ENCODE peak calls at places on chromosomes 16 and 17, in five cellular contexts. M, F, L, T and Y are unnamed samples. For H3K4me1, the result is how much of the 10 kb centered on the place peaks cover.

GRCh38 chr17:51764387-51764971 is 394.0 kb downstream of the CA10 start:
- DNase-seq in F (peak), L (no peak), T (peak), M (peak), Y (peak)

GRCh38 chr17:2755941-2756724 is 6.7 kb upstream of the CCDC92B start:
- DNase-seq in M (peak), T (no peak), L (no peak), F (no peak), Y (no peak)

GRCh38 chr16:70703041-70703834 is 17.4 kb upstream of the MTSS2 start:
- DNase-seq in M (peak), T (no peak), F (no peak), L (peak), Y (peak)

GRCh38 chr16:12646490-12647274 is 157.0 kb downstream of the CPPED1 start:
- DNase-seq in L (no peak), M (no peak), T (no peak), F (no peak), Y (peak)

GRCh38 chr17:8151641-8152111 is 528 bp downstream of the PER1 start:
- DNase-seq in M (peak), F (no peak), T (peak), L (peak), Y (no peak)

GRCh38 chr17:42472709-42473521 is 14.2 kb downstream of the ATP6V0A1 start:
- DNase-seq in M (no peak), F (no peak), T (peak), L (no peak), Y (peak)

GRCh38 chr16:26863971-26864370 is 202.8 kb upstream of the C16orf82 start:
- DNase-seq in T (no peak), M (no peak), F (no peak), L (no peak), Y (no peak)

GRCh38 chr16:77298638-77299360 is 99.6 kb downstream of the SYCE1L start:
- DNase-seq in T (no peak), L (no peak), M (no peak), F (no peak), Y (peak)

GRCh38 chr16:58272855-58273254 is 22.0 kb downstream of the PRSS54 start:
- DNase-seq in F (no peak), M (no peak), T (no peak), L (no peak), Y (no peak)

GRCh38 chr17:47704116-47704515 is 10.2 kb downstream of the TBKBP1 start:
- DNase-seq in M (no peak), T (no peak), L (peak), F (no peak), Y (no peak)

GRCh38 chr17:42365136-42365535 is 23.1 kb downstream of the STAT3 start:
- DNase-seq in L (peak), F (no peak), M (no peak), T (no peak), Y (peak)

GRCh38 chr16:50422926-50423325 is 54.1 kb upstream of the BRD7 start:
- DNase-seq in L (no peak), T (peak), M (no peak), F (no peak), Y (no peak)

GRCh38 chr17:30380106-30380420 is 1.3 kb downstream of the CPD start:
- DNase-seq in F (no peak), L (no peak), M (no peak), T (no peak), Y (peak)

GRCh38 chr16:2027024-2028010 is 615 bp downstream of the NHERF2 start:
- DNase-seq in T (no peak), F (no peak), M (no peak), L (no peak), Y (peak)

GRCh38 chr17:4900231-4901107 is 1.1 kb downstream of the C17orf107 start:
- DNase-seq in M (no peak), F (no peak), T (no peak), L (no peak), Y (no peak)

GRCh38 chr16:69564845-69565610 is 738 bp upstream of the NFAT5 start:
- DNase-seq in L (no peak), T (no peak), F (no peak), M (no peak), Y (peak)

GRCh38 chr16:27428035-27428785 is 26.2 kb downstream of the IL21R start:
- DNase-seq in L (no peak), M (no peak), F (no peak), T (peak), Y (no peak)

GRCh38 chr16:50697881-50698767 is 4.7 kb downstream of the NOD2 start:
- DNase-seq in F (no peak), L (peak), T (no peak), M (no peak), Y (peak)

GRCh38 chr16:80084614-80085013 is 456.2 kb upstream of the DYNLRB2 start:
- DNase-seq in M (peak), L (peak), T (no peak), F (no peak), Y (peak)

GRCh38 chr16:53740476-53740875 is 36.5 kb downstream of the FTO start:
- DNase-seq in T (no peak), L (no peak), M (no peak), F (no peak), Y (no peak)

GRCh38 chr17:74345433-74346241 is 16.0 kb downstream of the BTBD17 start:
- DNase-seq in T (no peak), L (no peak), F (no peak), M (no peak), Y (no peak)

GRCh38 chr16:3074860-3075545 is 9.6 kb downstream of the IL32 start:
- DNase-seq in L (no peak), T (no peak), M (no peak), F (no peak), Y (no peak)

GRCh38 chr16:10805362-10805761 is 13.2 kb downstream of the TVP23A start:
- DNase-seq in M (no peak), T (no peak), F (no peak), L (no peak), Y (no peak)
- H3K4me1 ChIP-seq in M (under half), T (under half), F (under half), L (under half), Y (under half)

GRCh38 chr16:85227924-85228462 is 115.7 kb upstream of the CIBAR2 start:
- DNase-seq in T (no peak), M (peak), L (peak), F (no peak), Y (peak)

GRCh38 chr16:85225291-85225690 is 113.0 kb upstream of the CIBAR2 start:
- DNase-seq in T (no peak), M (no peak), F (no peak), L (no peak), Y (peak)

GRCh38 chr16:85228463-85228862 is 116.2 kb upstream of the CIBAR2 start:
- DNase-seq in L (no peak), T (no peak), F (no peak), M (no peak), Y (no peak)

GRCh38 chr16:85227262-85227923 is 115.1 kb upstream of the CIBAR2 start:
- DNase-seq in T (no peak), F (no peak), M (no peak), L (no peak), Y (peak)

DNA sequence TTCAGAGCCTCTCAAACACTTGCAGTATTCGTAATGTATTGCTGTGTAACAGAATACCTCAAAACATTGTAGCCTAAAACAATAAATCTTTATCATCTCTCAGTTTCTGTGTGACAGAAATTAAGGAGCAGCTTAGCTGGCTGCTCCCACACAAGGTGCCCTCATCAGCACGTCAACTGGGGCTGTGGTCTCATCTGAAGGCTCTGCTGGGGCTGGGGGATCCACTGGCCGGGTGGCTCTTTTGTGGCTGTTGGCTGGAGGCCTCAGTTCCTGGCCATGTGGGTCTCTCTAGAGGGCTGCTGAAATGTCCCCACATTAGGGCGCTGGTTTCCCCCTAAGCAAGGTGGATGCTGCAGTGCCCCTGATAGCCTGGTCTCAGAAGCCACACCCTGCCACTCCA is 113.4 kb upstream of the CIBAR2 start:
- DNase-seq in F (no peak), L (no peak), T (no peak), M (no peak), Y (no peak)
- H3K4me1 ChIP-seq in F (under half), L (under half), T (under half), M (under half), Y (half or more)

GRCh38 chr17:17926840-17927449 is 45.3 kb downstream of the TOM1L2 start:
- DNase-seq in L (no peak), F (no peak), M (no peak), T (no peak), Y (no peak)
- H3K4me1 ChIP-seq in L (under half), F (under half), M (under half), T (under half), Y (under half)

DNA sequence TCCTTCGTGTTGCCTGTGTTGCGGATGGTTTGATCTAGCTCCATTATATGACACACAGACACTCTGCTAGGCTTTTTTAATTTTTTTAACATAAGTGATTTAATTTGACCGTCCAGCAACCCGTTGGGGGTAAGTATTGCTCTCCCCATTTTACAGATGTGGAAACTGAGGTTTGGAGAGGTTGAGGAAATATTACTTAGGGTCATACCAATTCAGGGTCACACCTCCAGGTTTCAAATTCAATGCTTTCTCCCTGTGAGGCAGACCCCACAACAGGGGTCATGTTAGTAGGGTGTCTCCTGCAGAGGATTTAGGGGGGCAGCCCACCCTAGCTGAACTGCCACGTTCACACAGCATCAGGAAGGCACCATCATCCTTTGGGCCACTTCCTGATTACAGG is 179.4 kb downstream of the COPRS start:
- DNase-seq in T (no peak), M (no peak), F (no peak), L (no peak), Y (no peak)
- H3K4me1 ChIP-seq in T (under half), M (under half), F (under half), L (under half), Y (under half)

DNA sequence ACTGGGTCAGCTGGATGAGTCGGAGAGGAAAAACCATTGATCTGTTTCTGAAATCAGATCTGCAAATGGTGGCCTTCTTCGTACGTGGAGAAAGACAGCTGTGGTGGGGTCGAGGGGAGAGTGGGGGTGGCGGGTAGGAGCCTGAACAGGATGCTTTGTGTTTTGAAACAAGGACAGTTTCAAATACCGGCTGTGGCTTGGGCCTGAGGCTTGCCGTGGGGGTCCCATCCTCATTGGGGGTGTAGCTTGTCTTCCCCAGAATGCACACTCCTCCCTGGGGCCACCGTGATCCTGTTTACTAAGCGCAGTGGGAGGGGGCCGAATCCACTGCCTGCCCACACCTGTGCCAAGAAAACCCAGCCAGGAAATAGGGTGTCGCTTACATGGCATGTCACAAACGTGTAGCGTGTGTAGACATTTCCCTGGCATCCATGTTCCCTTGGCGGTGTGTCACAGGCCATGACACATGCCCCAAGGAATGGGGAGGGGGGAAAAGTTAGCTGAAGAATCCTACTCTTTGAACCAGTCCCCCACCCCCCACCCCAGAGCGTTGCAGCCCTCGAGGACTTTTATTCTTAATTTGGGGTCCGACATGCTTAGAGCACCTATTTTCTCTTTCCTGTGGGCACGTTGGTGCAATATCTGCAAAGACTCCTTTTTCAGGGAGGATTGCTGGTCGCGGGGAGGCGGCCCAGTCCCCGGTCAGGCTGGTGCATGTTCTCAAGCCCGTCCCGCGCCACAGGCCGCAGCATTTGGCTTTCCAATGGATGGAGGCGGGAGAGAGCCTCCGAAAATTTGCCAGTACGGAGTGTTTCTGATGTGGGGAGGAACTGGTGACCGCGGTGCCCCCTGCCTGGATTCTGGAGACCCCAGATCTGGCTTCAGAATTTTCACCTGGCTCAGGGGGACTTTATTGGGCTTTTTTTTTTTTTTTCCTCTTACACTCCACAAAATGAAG is 2.0 kb downstream of the CMIP start:
- DNase-seq in M (no peak), F (no peak), L (peak), T (no peak), Y (peak)
- H3K4me1 ChIP-seq in M (under half), F (under half), L (under half), T (under half), Y (under half)

DNA sequence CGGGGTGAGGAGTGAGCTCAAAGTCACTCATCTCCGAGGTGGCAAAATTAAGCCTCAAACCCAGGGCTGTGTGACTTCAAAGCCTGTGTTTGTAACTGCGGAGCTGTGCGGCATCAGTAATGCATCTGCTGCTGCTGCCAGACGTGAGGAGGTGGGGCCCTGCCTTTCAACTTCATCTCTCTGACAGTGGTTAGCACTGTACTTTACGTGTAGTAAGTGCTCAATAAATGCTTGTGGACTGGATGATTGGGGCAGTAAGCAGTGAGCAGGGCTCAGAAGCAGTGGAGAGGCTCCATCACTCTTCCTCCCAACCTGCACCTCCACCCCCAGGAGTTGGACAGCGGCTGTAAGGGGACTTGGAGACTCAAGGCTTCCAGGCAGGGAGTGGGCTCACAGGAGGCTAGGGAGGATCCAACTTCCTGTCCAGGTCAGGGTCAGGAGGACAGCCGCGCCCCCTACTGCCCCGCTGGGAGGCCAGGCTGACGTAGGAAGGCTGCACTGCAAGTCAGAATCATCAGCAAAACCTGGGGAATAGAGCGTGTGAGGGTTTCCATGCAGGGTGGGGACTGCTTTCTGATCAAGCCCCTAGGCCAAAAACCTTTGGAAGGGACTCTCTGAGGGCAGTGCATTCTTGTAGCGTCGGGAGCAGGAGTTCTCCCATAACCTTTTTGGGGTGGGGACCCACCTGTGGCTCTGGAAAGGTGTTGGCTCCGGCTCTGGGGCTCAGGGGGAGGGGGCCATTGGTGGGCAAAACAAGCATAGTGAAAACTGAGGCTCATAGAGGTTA is 21.8 kb downstream of the RAI1 start:
- DNase-seq in L (no peak), M (no peak), F (no peak), T (no peak), Y (peak)
- H3K4me1 ChIP-seq in L (under half), M (under half), F (under half), T (under half), Y (half or more)

DNA sequence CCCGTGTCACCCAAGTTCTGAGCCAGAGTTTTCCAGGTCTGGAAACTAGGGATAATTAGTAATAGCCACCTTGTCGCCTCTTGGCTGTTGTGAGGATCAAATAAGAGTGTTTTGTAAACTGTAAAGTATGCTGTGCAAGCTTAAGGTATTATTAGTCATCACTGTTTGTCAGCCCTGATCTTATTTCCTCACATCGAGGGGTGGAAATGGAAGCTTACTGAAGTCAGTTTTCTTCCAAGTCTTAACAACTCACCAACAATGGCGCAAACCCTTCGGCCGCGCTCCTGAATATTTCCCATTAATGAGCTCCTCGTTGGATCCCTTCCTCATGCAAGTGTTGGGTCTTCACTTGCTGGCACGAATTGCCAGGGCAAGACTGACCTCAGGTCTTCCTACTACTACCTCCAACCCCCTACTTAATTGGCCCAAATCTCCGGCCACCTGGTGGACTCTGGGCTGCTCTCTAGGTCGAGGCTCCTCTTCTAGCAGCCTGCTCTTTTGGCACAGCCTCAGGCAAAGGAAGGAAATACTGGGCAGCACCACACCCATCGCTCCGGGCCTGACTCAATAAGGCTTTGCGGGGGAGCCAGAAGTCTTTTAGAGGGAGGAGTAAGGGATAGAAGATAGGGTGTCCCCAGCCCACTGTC is 874 bp upstream of the SLC35B1 start:
- DNase-seq in F (no peak), L (no peak), M (no peak), T (no peak), Y (no peak)
- H3K4me1 ChIP-seq in F (under half), L (under half), M (under half), T (under half), Y (under half)

GRCh38 chr17:39751016-39751543 is 13.3 kb downstream of the GRB7 start:
- DNase-seq in F (no peak), L (no peak), T (no peak), M (no peak), Y (no peak)
- H3K4me1 ChIP-seq in F (under half), L (under half), T (under half), M (under half), Y (under half)

GRCh38 chr17:14776791-14777190 is 475.9 kb downstream of the HS3ST3B1 start:
- DNase-seq in F (no peak), M (no peak), T (no peak), L (no peak), Y (no peak)
- H3K4me1 ChIP-seq in F (under half), M (under half), T (under half), L (under half), Y (under half)